ENCODE peak calls at places on chromosomes 11 and 22, in seven cellular contexts. K is PC-3, C is AG09309, Z is pancreas, O is astrocyte of the cerebellum, F is heart left ventricle, H is A673. S is an unnamed sample.

GRCh38 chr11:64935634-64936081 is at the start of gene GPHA2:
- DNase-seq in C (no peak), H (peak; percentile 62), Z (peak; percentile 60), O (no peak), F (no peak), K (peak; percentile 15), S (peak; percentile 11)

GRCh38 chr11:74663315-74663714 is 67.9 kb downstream of the CHRDL2 start:
- DNase-seq in O (no peak), Z (no peak), K (no peak), H (no peak), F (no peak), C (no peak), S (no peak)

GRCh38 chr11:1628506-1629325 is 859 bp upstream of the KRTAP5-5 start:
- DNase-seq in K (peak; percentile 47), H (peak; percentile 44), Z (peak; percentile 34), C (no peak), F (peak; percentile 61), O (no peak), S (peak; percentile 11)

GRCh38 chr11:31480930-31481329 is 28.5 kb downstream of the IMMP1L start:
- DNase-seq in Z (no peak), O (no peak), H (peak; percentile 37), C (no peak), K (no peak), F (no peak), S (no peak)

GRCh38 chr11:118572914-118573550 is 823 bp downstream of the ARCN1 start:
- DNase-seq in K (peak; percentile 40), H (peak; percentile 37), O (no peak), C (no peak), F (no peak), Z (no peak), S (peak; percentile 63)

GRCh38 chr11:7088921-7089320 is at the start of gene RBMXL2:
- DNase-seq in F (no peak), H (no peak), Z (no peak), O (no peak), K (no peak), C (no peak), S (no peak)

GRCh38 chr11:43408277-43408676 is 49.6 kb downstream of the TTC17 start:
- DNase-seq in O (no peak), K (no peak), Z (peak; percentile 46), H (no peak), F (no peak), C (no peak), S (no peak)

GRCh38 chr22:44224166-44224565 is 43.4 kb downstream of the PARVG start:
- DNase-seq in F (no peak), Z (no peak), K (no peak), H (peak; percentile 12), C (no peak), O (no peak), S (peak; percentile 23)

GRCh38 chr11:2768471-2769408 is 68.9 kb upstream of the KCNQ1OT1 start:
- DNase-seq in H (peak; percentile 11), O (no peak), Z (no peak), C (peak; percentile 14), K (peak; percentile 85), F (peak; percentile 18), S (peak; percentile 83)

GRCh38 chr22:27133951-27134664 is 476.7 kb downstream of the MIAT start:
- DNase-seq in K (peak; percentile 43), Z (no peak), O (peak; percentile 67), F (peak; percentile 45), H (no peak), C (peak; percentile 62), S (peak; percentile 86)

GRCh38 chr11:86571273-86571948 is 101.0 kb downstream of the ME3 start:
- DNase-seq in Z (no peak), F (no peak), C (no peak), K (peak; percentile 19), O (no peak), H (peak; percentile 58), S (no peak)

GRCh38 chr11:130772266-130773227 is 143.7 kb downstream of the SNX19 start:
- DNase-seq in K (peak; percentile 92), C (peak; percentile 90), H (no peak), F (peak; percentile 44), O (peak; percentile 95), Z (no peak), S (peak; percentile 100)

GRCh38 chr11:131253142-131253884 is 117.1 kb upstream of the NTM start:
- DNase-seq in F (no peak), Z (no peak), K (no peak), C (no peak), O (no peak), H (no peak), S (no peak)

GRCh38 chr11:89203814-89204213 is 26.1 kb downstream of the TYR start:
- DNase-seq in F (no peak), C (no peak), H (no peak), O (no peak), K (no peak), Z (no peak), S (no peak)

GRCh38 chr11:120316880-120317688 is 8.0 kb upstream of the TLCD5 start:
- DNase-seq in H (peak; percentile 33), C (no peak), Z (peak; percentile 60), K (peak; percentile 99), O (no peak), F (peak; percentile 83), S (peak; percentile 74)

GRCh38 chr22:31692186-31692886 is 30.3 kb upstream of the PISD start:
- DNase-seq in Z (no peak), O (peak; percentile 24), H (no peak), K (peak; percentile 59), C (no peak), F (no peak), S (peak; percentile 70)

GRCh38 chr11:64319421-64319761 is 1.5 kb downstream of the PRDX5 start:
- DNase-seq in Z (no peak), C (no peak), F (no peak), H (no peak), O (no peak), K (no peak), S (no peak)

GRCh38 chr22:38243007-38243775 is 29.6 kb downstream of the TMEM184B start:
- DNase-seq in C (no peak), Z (peak; percentile 42), O (no peak), F (peak; percentile 67), K (no peak), H (no peak), S (no peak)

GRCh38 chr11:57493507-57494503 is 21.7 kb downstream of the SLC43A1 start:
- DNase-seq in K (peak; percentile 85), F (peak; percentile 57), O (no peak), H (peak; percentile 35), Z (peak; percentile 78), C (no peak), S (no peak)

GRCh38 chr11:95375451-95375850 is 144.4 kb upstream of the SESN3 start:
- DNase-seq in Z (no peak), C (no peak), K (no peak), H (no peak), F (no peak), O (peak; percentile 8), S (no peak)

GRCh38 chr11:772429-773390 is 4.6 kb downstream of the GATD1 start:
- DNase-seq in C (no peak), H (no peak), F (no peak), Z (no peak), K (no peak), O (no peak), S (no peak)

GRCh38 chr22:30301995-30302809 is 12.9 kb upstream of the CASTOR1 start:
- DNase-seq in F (peak; percentile 64), O (peak; percentile 89), Z (no peak), K (peak; percentile 67), C (no peak), H (no peak), S (peak; percentile 86)

GRCh38 chr22:32951081-32951806 is 106.9 kb downstream of the SYN3 start:
- DNase-seq in H (peak; percentile 21), O (no peak), F (no peak), K (no peak), Z (no peak), C (no peak), S (no peak)

GRCh38 chr11:113184498-113184897 is 129.9 kb upstream of the TTC12 start:
- DNase-seq in Z (no peak), C (peak; percentile 82), K (peak; percentile 75), F (no peak), O (peak; percentile 85), H (no peak), S (peak; percentile 90)

GRCh38 chr11:55503449-55503848 is 50.8 kb upstream of the OR4C15 start:
- DNase-seq in Z (no peak), K (peak; percentile 15), C (no peak), F (no peak), O (no peak), H (peak; percentile 2), S (no peak)

GRCh38 chr22:19986011-19986409 is 30.6 kb downstream of the ARVCF start:
- DNase-seq in H (no peak), F (peak; percentile 20), K (no peak), O (no peak), Z (no peak), C (no peak), S (no peak)
- H3K4me3 ChIP-seq in H (peak overlapping the region; percentile 76), F (peak overlapping the region; percentile 87), K (peak overlapping the region; percentile 78), O (peak overlapping the region; percentile 63), Z (peak overlapping the region; percentile 72), C (peak overlapping the region; percentile 56), S (peak overlapping the region; percentile 45)

DNA sequence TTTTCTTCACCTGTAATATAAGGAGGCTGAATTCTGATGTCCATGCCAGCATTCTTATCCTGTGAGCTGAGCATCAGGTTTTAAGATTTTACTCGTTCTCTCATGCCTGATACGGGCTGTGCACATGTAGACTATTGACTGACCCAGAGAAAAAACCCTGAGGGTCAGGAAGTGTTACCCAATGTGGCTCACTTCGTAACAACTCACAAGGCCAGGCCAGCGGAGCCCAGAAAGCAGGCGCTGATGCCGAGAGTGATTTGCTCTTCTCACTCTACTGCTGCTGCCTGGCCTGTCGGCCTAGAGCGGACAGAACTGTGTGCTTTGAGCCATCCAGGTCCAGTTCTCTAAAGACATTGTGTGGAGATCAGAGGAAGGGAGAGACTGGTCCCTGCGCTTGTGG is 10.8 kb downstream of the THYN1 start:
- DNase-seq in Z (no peak), O (no peak), C (no peak), K (no peak), H (no peak), F (no peak), S (no peak)
- TF ChIP-seq CTCF in Z (no peak), O (no peak), C (no peak), K (no peak), H (no peak), F (no peak), S (no peak)

GRCh38 chr11:79421820-79422219 is 19.0 kb downstream of the TENM4 start:
- DNase-seq in C (no peak), K (no peak), F (no peak), O (no peak), H (no peak), Z (no peak), S (no peak)
- H3K4me3 ChIP-seq in C (no peak overlapping the region), K (no peak overlapping the region), F (no peak overlapping the region), O (no peak overlapping the region), H (no peak overlapping the region), Z (no peak overlapping the region), S (no peak overlapping the region)

GRCh38 chr22:40257979-40258378 is 80.3 kb downstream of the TNRC6B start:
- DNase-seq in H (no peak), F (no peak), K (no peak), C (no peak), Z (no peak), O (no peak), S (peak; percentile 57)
- TF ChIP-seq CTCF in H (no peak), F (no peak), K (no peak), C (no peak), Z (no peak), O (no peak), S (no peak)

DNA sequence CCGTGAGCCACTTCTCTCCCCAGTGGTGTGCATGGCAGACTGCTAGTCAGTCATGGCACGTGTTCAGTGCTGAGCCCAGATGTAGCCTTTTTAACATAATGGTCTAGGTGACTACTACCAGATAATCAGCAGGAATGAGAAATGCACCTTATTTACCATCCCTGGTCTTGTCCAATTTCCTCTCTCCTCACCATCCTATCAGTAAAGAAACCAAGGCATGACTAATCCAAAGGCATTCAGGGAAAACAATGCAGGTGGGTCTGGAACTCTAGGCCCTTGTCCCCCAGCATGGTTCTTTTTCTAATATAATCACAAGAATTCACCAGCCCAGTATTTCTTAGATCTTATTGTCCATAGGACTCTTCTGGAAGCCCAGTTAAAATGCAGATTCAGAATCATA is 14.6 kb upstream of the WBP2NL start:
- DNase-seq in K (no peak), H (no peak), O (no peak), F (no peak), Z (no peak), C (no peak), S (no peak)
- H3K4me3 ChIP-seq in K (no peak overlapping the region), H (no peak overlapping the region), O (no peak overlapping the region), F (no peak overlapping the region), Z (no peak overlapping the region), C (no peak overlapping the region), S (no peak overlapping the region)